ENCODE peak calls at places on chromosomes 13 and 19, in five cellular contexts. One of them, this sample, is unnamed.

GRCh38 chr19:29942404-29943261 is 594 bp downstream of the URI1 start:
- DNase-seq in neuronal stem cell: peak; percentile 54
- DNase-seq in H1: no peak
- DNase-seq in H9: peak; percentile 59
- DNase-seq in trophoblast cell: peak; percentile 39
- DNase-seq in this sample: peak; percentile 53

GRCh38 chr13:108656742-108657141 is 27.3 kb downstream of the MYO16 start:
- DNase-seq in neuronal stem cell: no peak
- DNase-seq in H1: no peak
- DNase-seq in H9: no peak
- DNase-seq in trophoblast cell: no peak
- DNase-seq in this sample: no peak

GRCh38 chr19:38213911-38214625 is 10.0 kb downstream of the DPF1 start:
- DNase-seq in neuronal stem cell: no peak
- DNase-seq in H1: no peak
- DNase-seq in H9: no peak
- DNase-seq in trophoblast cell: peak; percentile 23
- DNase-seq in this sample: peak; percentile 34

GRCh38 chr13:62682788-62683187 is 1267.1 kb upstream of the PCDH20 start:
- DNase-seq in neuronal stem cell: no peak
- DNase-seq in H1: no peak
- DNase-seq in H9: no peak
- DNase-seq in trophoblast cell: no peak
- DNase-seq in this sample: no peak

GRCh38 chr19:48837081-48837524 is 812 bp upstream of the HSD17B14 start:
- DNase-seq in neuronal stem cell: peak; percentile 93
- DNase-seq in H1: peak; percentile 74
- DNase-seq in H9: peak; percentile 98
- DNase-seq in trophoblast cell: peak; percentile 71
- DNase-seq in this sample: peak; percentile 94

GRCh38 chr19:6723108-6723618 is 2.7 kb upstream of the C3 start:
- DNase-seq in neuronal stem cell: no peak
- DNase-seq in H1: no peak
- DNase-seq in H9: no peak
- DNase-seq in trophoblast cell: no peak
- DNase-seq in this sample: peak; percentile 24

GRCh38 chr13:101978546-101979315 is 423.1 kb downstream of the FGF14 start:
- DNase-seq in neuronal stem cell: no peak
- DNase-seq in H1: no peak
- DNase-seq in H9: no peak
- DNase-seq in trophoblast cell: no peak
- DNase-seq in this sample: no peak

GRCh38 chr19:8654591-8655339 is 24.3 kb downstream of the NFILZ start:
- DNase-seq in neuronal stem cell: peak; percentile 65
- DNase-seq in H1: peak; percentile 13
- DNase-seq in H9: peak; percentile 75
- DNase-seq in trophoblast cell: peak; percentile 42
- DNase-seq in this sample: peak; percentile 34

GRCh38 chr13:111661052-111661451 is 340.6 kb downstream of the TEX29 start:
- DNase-seq in neuronal stem cell: no peak
- DNase-seq in H1: no peak
- DNase-seq in H9: peak; percentile 10
- DNase-seq in trophoblast cell: no peak
- DNase-seq in this sample: no peak

GRCh38 chr13:71979616-71980015 is 112.6 kb upstream of the DACH1 start:
- DNase-seq in neuronal stem cell: no peak
- DNase-seq in H1: no peak
- DNase-seq in H9: peak; percentile 45
- DNase-seq in trophoblast cell: no peak
- DNase-seq in this sample: peak; percentile 3

GRCh38 chr13:33262069-33262487 is 23.5 kb downstream of the STARD13 start:
- DNase-seq in neuronal stem cell: no peak
- DNase-seq in H1: no peak
- DNase-seq in H9: peak; percentile 66
- DNase-seq in trophoblast cell: no peak
- DNase-seq in this sample: no peak

GRCh38 chr13:44272692-44273091 is 100.9 kb upstream of the SERP2 start:
- DNase-seq in neuronal stem cell: no peak
- DNase-seq in H1: no peak
- DNase-seq in H9: no peak
- DNase-seq in trophoblast cell: peak; percentile 20
- DNase-seq in this sample: peak; percentile 53

DNA sequence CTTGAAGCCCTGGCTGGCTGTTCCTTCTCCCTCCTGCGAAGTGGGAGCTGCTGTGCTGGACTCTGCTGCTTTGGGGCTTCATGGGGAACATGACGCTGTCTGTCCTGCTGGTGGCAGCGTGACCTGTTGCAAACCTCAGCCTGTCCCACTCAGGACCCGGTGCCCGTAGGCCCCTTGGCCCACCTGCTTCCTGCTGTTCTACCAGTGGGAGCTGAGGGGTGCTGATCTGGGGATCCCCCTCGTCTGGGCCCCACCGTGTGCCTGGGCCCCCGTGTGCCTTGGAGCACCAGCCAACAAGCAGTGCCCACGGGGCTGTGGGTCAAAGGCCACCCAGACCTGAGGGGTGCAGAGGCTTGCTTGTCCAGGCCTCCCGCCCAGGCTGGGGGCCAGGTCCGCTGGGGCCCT is 5.3 kb downstream of the SPPL2B start:
- DNase-seq in neuronal stem cell: no peak
- DNase-seq in H1: no peak
- DNase-seq in H9: no peak
- DNase-seq in trophoblast cell: no peak
- DNase-seq in this sample: no peak
- H3K27ac ChIP-seq in neuronal stem cell: no peak overlapping the region
- H3K27ac ChIP-seq in H1: no peak overlapping the region
- H3K27ac ChIP-seq in H9: no peak overlapping the region
- H3K27ac ChIP-seq in trophoblast cell: no peak overlapping the region
- H3K27ac ChIP-seq in this sample: no peak overlapping the region

GRCh38 chr19:409006-409514 is at the start of gene C2CD4C:
- DNase-seq in neuronal stem cell: no peak
- DNase-seq in H1: no peak
- DNase-seq in H9: peak; percentile 41
- DNase-seq in trophoblast cell: no peak
- DNase-seq in this sample: peak; percentile 19
- H3K4ac ChIP-seq in neuronal stem cell: no peak within 1 kb of the TSS
- H3K4ac ChIP-seq in H1: no peak within 1 kb of the TSS
- H3K4ac ChIP-seq in H9: no peak within 1 kb of the TSS
- H3K4ac ChIP-seq in trophoblast cell: no peak within 1 kb of the TSS
- H3K4ac ChIP-seq in this sample: peak within 1 kb of the TSS; percentile 33

GRCh38 chr19:35531291-35531690 is 2.0 kb upstream of the GAPDHS start:
- DNase-seq in neuronal stem cell: no peak
- DNase-seq in H1: no peak
- DNase-seq in H9: no peak
- DNase-seq in trophoblast cell: no peak
- DNase-seq in this sample: no peak
- H2BK12ac ChIP-seq in neuronal stem cell: no peak overlapping the region
- H2BK12ac ChIP-seq in H1: no peak overlapping the region
- H2BK12ac ChIP-seq in H9: no peak overlapping the region
- H2BK12ac ChIP-seq in trophoblast cell: no peak overlapping the region
- H2BK12ac ChIP-seq in this sample: peak overlapping the region; percentile 39

GRCh38 chr13:80040219-80040976 is 300.5 kb downstream of the SPRY2 start:
- DNase-seq in neuronal stem cell: no peak
- DNase-seq in H1: no peak
- DNase-seq in H9: no peak
- DNase-seq in trophoblast cell: no peak
- DNase-seq in this sample: peak; percentile 96
- H3K27ac ChIP-seq in neuronal stem cell: no peak overlapping the region
- H3K27ac ChIP-seq in H1: no peak overlapping the region
- H3K27ac ChIP-seq in H9: no peak overlapping the region
- H3K27ac ChIP-seq in trophoblast cell: no peak overlapping the region
- H3K27ac ChIP-seq in this sample: peak overlapping the region; percentile 34

This sample was measured in mesenchymal stem cell.